ENCODE peak calls at places on chromosomes 4 and X, in seven cellular contexts. L is heart right ventricle, T is nucleus accumbens, U is NCI-H446, M is endothelial cell, Z is Calu3, E is SJSA1. F is an unnamed sample.
A peak's percentile ranks its signal among the peaks of the same experiment; 100 is the strongest.

GRCh38 chrX:41449615-41450014 is 2.5 kb downstream of the NYX start:
- DNase-seq in L (peak; percentile 24), T (no peak), U (no peak), M (no peak), Z (no peak), E (no peak), F (no peak)

GRCh38 chr4:186902361-186902760 is 178.7 kb upstream of the FAT1 start:
- DNase-seq in L (no peak), T (no peak), U (no peak), M (no peak), Z (no peak), E (no peak), F (no peak)

GRCh38 chr4:137414802-137415201 is 117.5 kb downstream of the PCDH18 start:
- DNase-seq in L (no peak), T (no peak), U (no peak), M (no peak), Z (no peak), E (no peak), F (no peak)

GRCh38 chr4:144374065-144374464 is 233.5 kb upstream of the GYPA start:
- DNase-seq in L (no peak), T (no peak), U (no peak), M (no peak), Z (no peak), E (no peak), F (no peak)

GRCh38 chr4:83370640-83370906 is 35.9 kb upstream of the HPSE start:
- DNase-seq in L (no peak), T (no peak), U (no peak), M (no peak), Z (no peak), E (no peak), F (no peak)

GRCh38 chr4:138330531-138330930 is 88.4 kb upstream of the SLC7A11 start:
- DNase-seq in L (no peak), T (no peak), U (no peak), M (no peak), Z (no peak), E (no peak), F (no peak)

GRCh38 chr4:2592572-2592971 is 56.1 kb downstream of the FAM193A start:
- DNase-seq in L (no peak), T (no peak), U (no peak), M (no peak), Z (no peak), E (no peak), F (no peak)

GRCh38 chr4:175951794-175952193 is 113.8 kb upstream of the WDR17 start:
- DNase-seq in L (no peak), T (no peak), U (no peak), M (no peak), Z (peak; percentile 19), E (no peak), F (no peak)

GRCh38 chrX:151697537-151697936 is 2.3 kb downstream of the PRRG3 start:
- DNase-seq in L (no peak), T (no peak), U (no peak), M (no peak), Z (no peak), E (no peak), F (no peak)

GRCh38 chrX:47649781-47650163 is 591 bp downstream of the ELK1 start:
- DNase-seq in L (no peak), T (no peak), U (no peak), M (no peak), Z (no peak), E (no peak), F (no peak)

GRCh38 chrX:85107407-85107806 is 103.7 kb downstream of the APOOL start:
- DNase-seq in L (no peak), T (no peak), U (peak; percentile 63), M (no peak), Z (no peak), E (no peak), F (no peak)

GRCh38 chr4:36243355-36244256 is 708 bp downstream of the ARAP2 start:
- DNase-seq in L (peak; percentile 63), T (no peak), U (no peak), M (peak; percentile 58), Z (peak; percentile 24), E (no peak), F (no peak)

GRCh38 chr4:185640809-185641675 is 105.7 kb upstream of the PDLIM3 start:
- DNase-seq in L (no peak), T (no peak), U (no peak), M (no peak), Z (no peak), E (no peak), F (peak; percentile 76)

GRCh38 chr4:95431678-95432077 is 117.1 kb downstream of the UNC5C start:
- DNase-seq in L (no peak), T (no peak), U (no peak), M (no peak), Z (no peak), E (no peak), F (no peak)

GRCh38 chr4:2416564-2417195 is 1.8 kb downstream of the ZFYVE28 start:
- DNase-seq in L (no peak), T (no peak), U (no peak), M (peak; percentile 27), Z (no peak), E (no peak), F (no peak)

GRCh38 chr4:38621004-38621684 is 42.9 kb upstream of the KLF3 start:
- DNase-seq in L (no peak), T (no peak), U (no peak), M (no peak), Z (peak; percentile 62), E (no peak), F (peak; percentile 44)

GRCh38 chr4:77145806-77146425 is 11.1 kb upstream of the CCNG2 start:
- DNase-seq in L (no peak), T (no peak), U (no peak), M (no peak), Z (no peak), E (no peak), F (no peak)

GRCh38 chr4:139555705-139556070 is 331 bp downstream of the SETD7 start:
- DNase-seq in L (no peak), T (no peak), U (no peak), M (no peak), Z (peak; percentile 17), E (peak; percentile 42), F (no peak)

GRCh38 chrX:49029876-49030275 is 13.3 kb downstream of the TFE3 start:
- DNase-seq in L (no peak), T (no peak), U (no peak), M (no peak), Z (peak; percentile 39), E (no peak), F (no peak)

F was measured in HepG2.